ENCODE peak calls at places on chromosomes 7 and 10, in ten cellular contexts. One of them, this sample, is unnamed.

GRCh38 chr10:113069595-113069994 is 119.5 kb downstream of the TCF7L2 start:
- DNase-seq in nephron progenitor cell: no peak
- DNase-seq in epithelial cell of esophagus: peak; percentile 95
- DNase-seq in AG09309: no peak
- DNase-seq in thoracic aorta: no peak
- DNase-seq in lower leg skin: no peak
- DNase-seq in WERI-Rb-1: no peak
- DNase-seq in astrocyte of the spinal cord: peak; percentile 68
- DNase-seq in sigmoid colon: no peak
- DNase-seq in esophagus muscularis mucosa: no peak
- DNase-seq in this sample: no peak

GRCh38 chr7:46616636-46617035 is 695.6 kb upstream of the IGFBP3 start:
- DNase-seq in esophagus muscularis mucosa: no peak
- DNase-seq in WERI-Rb-1: no peak
- DNase-seq in epithelial cell of esophagus: peak; percentile 58
- DNase-seq in thoracic aorta: no peak
- DNase-seq in lower leg skin: no peak
- DNase-seq in astrocyte of the spinal cord: peak; percentile 45
- DNase-seq in nephron progenitor cell: no peak
- DNase-seq in AG09309: no peak
- DNase-seq in sigmoid colon: no peak
- DNase-seq in this sample: no peak

GRCh38 chr10:112230325-112230988 is 46.9 kb upstream of the GPAM start:
- DNase-seq in nephron progenitor cell: no peak
- DNase-seq in astrocyte of the spinal cord: no peak
- DNase-seq in WERI-Rb-1: no peak
- DNase-seq in AG09309: no peak
- DNase-seq in esophagus muscularis mucosa: no peak
- DNase-seq in lower leg skin: no peak
- DNase-seq in epithelial cell of esophagus: peak; percentile 11
- DNase-seq in sigmoid colon: no peak
- DNase-seq in thoracic aorta: no peak
- DNase-seq in this sample: no peak

GRCh38 chr10:79299397-79300370 is 47.6 kb upstream of the PPIF start:
- DNase-seq in astrocyte of the spinal cord: peak; percentile 87
- DNase-seq in epithelial cell of esophagus: no peak
- DNase-seq in thoracic aorta: no peak
- DNase-seq in lower leg skin: no peak
- DNase-seq in esophagus muscularis mucosa: no peak
- DNase-seq in nephron progenitor cell: no peak
- DNase-seq in sigmoid colon: no peak
- DNase-seq in AG09309: peak; percentile 68
- DNase-seq in WERI-Rb-1: no peak
- DNase-seq in this sample: no peak

GRCh38 chr7:155108144-155108901 is 38.2 kb downstream of the HTR5A start:
- DNase-seq in AG09309: no peak
- DNase-seq in sigmoid colon: no peak
- DNase-seq in astrocyte of the spinal cord: no peak
- DNase-seq in nephron progenitor cell: no peak
- DNase-seq in esophagus muscularis mucosa: no peak
- DNase-seq in lower leg skin: no peak
- DNase-seq in thoracic aorta: no peak
- DNase-seq in epithelial cell of esophagus: no peak
- DNase-seq in WERI-Rb-1: no peak
- DNase-seq in this sample: no peak

GRCh38 chr7:28165221-28165807 is 15.3 kb downstream of the JAZF1 start:
- DNase-seq in WERI-Rb-1: no peak
- DNase-seq in nephron progenitor cell: no peak
- DNase-seq in epithelial cell of esophagus: no peak
- DNase-seq in esophagus muscularis mucosa: no peak
- DNase-seq in lower leg skin: no peak
- DNase-seq in AG09309: no peak
- DNase-seq in sigmoid colon: no peak
- DNase-seq in thoracic aorta: no peak
- DNase-seq in astrocyte of the spinal cord: no peak
- DNase-seq in this sample: no peak

GRCh38 chr10:8453587-8453986 is 399.1 kb downstream of the GATA3 start:
- DNase-seq in astrocyte of the spinal cord: no peak
- DNase-seq in WERI-Rb-1: no peak
- DNase-seq in thoracic aorta: peak; percentile 5
- DNase-seq in sigmoid colon: peak; percentile 65
- DNase-seq in esophagus muscularis mucosa: no peak
- DNase-seq in lower leg skin: peak; percentile 58
- DNase-seq in epithelial cell of esophagus: peak; percentile 66
- DNase-seq in nephron progenitor cell: no peak
- DNase-seq in AG09309: peak; percentile 5
- DNase-seq in this sample: no peak

GRCh38 chr7:107563072-107563760 is 504 bp downstream of the COG5 start:
- DNase-seq in AG09309: no peak
- DNase-seq in sigmoid colon: no peak
- DNase-seq in WERI-Rb-1: no peak
- DNase-seq in astrocyte of the spinal cord: no peak
- DNase-seq in epithelial cell of esophagus: no peak
- DNase-seq in thoracic aorta: no peak
- DNase-seq in nephron progenitor cell: no peak
- DNase-seq in esophagus muscularis mucosa: peak; percentile 92
- DNase-seq in lower leg skin: peak; percentile 27
- DNase-seq in this sample: no peak

GRCh38 chr10:114174462-114175190 is 623 bp upstream of the CCDC186 start:
- DNase-seq in AG09309: no peak
- DNase-seq in thoracic aorta: peak; percentile 22
- DNase-seq in WERI-Rb-1: peak; percentile 41
- DNase-seq in astrocyte of the spinal cord: peak; percentile 26
- DNase-seq in nephron progenitor cell: no peak
- DNase-seq in sigmoid colon: peak; percentile 78
- DNase-seq in epithelial cell of esophagus: peak; percentile 79
- DNase-seq in esophagus muscularis mucosa: peak; percentile 92
- DNase-seq in lower leg skin: peak; percentile 69
- DNase-seq in this sample: no peak

GRCh38 chr10:14839305-14839695 is 1.2 kb downstream of the HSPA14 start:
- DNase-seq in epithelial cell of esophagus: no peak
- DNase-seq in astrocyte of the spinal cord: no peak
- DNase-seq in lower leg skin: no peak
- DNase-seq in AG09309: no peak
- DNase-seq in sigmoid colon: no peak
- DNase-seq in thoracic aorta: no peak
- DNase-seq in esophagus muscularis mucosa: no peak
- DNase-seq in WERI-Rb-1: no peak
- DNase-seq in nephron progenitor cell: peak; percentile 9
- DNase-seq in this sample: no peak

GRCh38 chr10:79905322-79906314 is 43.3 kb downstream of the SFTPD start:
- DNase-seq in AG09309: peak; percentile 11
- DNase-seq in sigmoid colon: no peak
- DNase-seq in epithelial cell of esophagus: peak; percentile 27
- DNase-seq in lower leg skin: no peak
- DNase-seq in WERI-Rb-1: no peak
- DNase-seq in thoracic aorta: no peak
- DNase-seq in esophagus muscularis mucosa: no peak
- DNase-seq in astrocyte of the spinal cord: peak; percentile 18
- DNase-seq in nephron progenitor cell: no peak
- DNase-seq in this sample: no peak

GRCh38 chr7:46930336-46930735 is 651.6 kb downstream of the TNS3 start:
- DNase-seq in nephron progenitor cell: no peak
- DNase-seq in AG09309: peak; percentile 93
- DNase-seq in epithelial cell of esophagus: peak; percentile 95
- DNase-seq in sigmoid colon: no peak
- DNase-seq in thoracic aorta: no peak
- DNase-seq in lower leg skin: peak; percentile 47
- DNase-seq in astrocyte of the spinal cord: peak; percentile 93
- DNase-seq in esophagus muscularis mucosa: no peak
- DNase-seq in WERI-Rb-1: no peak
- DNase-seq in this sample: peak; percentile 82

GRCh38 chr10:48944171-48944570 is 4.5 kb upstream of the LRRC18 start:
- DNase-seq in lower leg skin: no peak
- DNase-seq in epithelial cell of esophagus: no peak
- DNase-seq in thoracic aorta: no peak
- DNase-seq in esophagus muscularis mucosa: no peak
- DNase-seq in nephron progenitor cell: no peak
- DNase-seq in AG09309: no peak
- DNase-seq in WERI-Rb-1: no peak
- DNase-seq in astrocyte of the spinal cord: no peak
- DNase-seq in sigmoid colon: no peak
- DNase-seq in this sample: no peak

GRCh38 chr7:104625956-104626355 is 297.6 kb downstream of the LHFPL3 start:
- DNase-seq in esophagus muscularis mucosa: no peak
- DNase-seq in thoracic aorta: no peak
- DNase-seq in astrocyte of the spinal cord: no peak
- DNase-seq in lower leg skin: no peak
- DNase-seq in nephron progenitor cell: no peak
- DNase-seq in AG09309: no peak
- DNase-seq in epithelial cell of esophagus: no peak
- DNase-seq in sigmoid colon: no peak
- DNase-seq in WERI-Rb-1: no peak
- DNase-seq in this sample: no peak

GRCh38 chr7:7054252-7054830 is 128.0 kb upstream of the C1GALT1 start:
- DNase-seq in nephron progenitor cell: no peak
- DNase-seq in esophagus muscularis mucosa: no peak
- DNase-seq in thoracic aorta: no peak
- DNase-seq in AG09309: no peak
- DNase-seq in WERI-Rb-1: no peak
- DNase-seq in astrocyte of the spinal cord: no peak
- DNase-seq in lower leg skin: no peak
- DNase-seq in sigmoid colon: no peak
- DNase-seq in epithelial cell of esophagus: peak; percentile 39
- DNase-seq in this sample: no peak

GRCh38 chr10:43214071-43214955 is 52.6 kb downstream of the RASGEF1A start:
- DNase-seq in astrocyte of the spinal cord: peak; percentile 14
- DNase-seq in esophagus muscularis mucosa: no peak
- DNase-seq in epithelial cell of esophagus: peak; percentile 39
- DNase-seq in AG09309: peak; percentile 4
- DNase-seq in WERI-Rb-1: no peak
- DNase-seq in lower leg skin: no peak
- DNase-seq in nephron progenitor cell: no peak
- DNase-seq in thoracic aorta: no peak
- DNase-seq in sigmoid colon: no peak
- DNase-seq in this sample: no peak

GRCh38 chr7:50156163-50156562 is 63.1 kb upstream of the ZPBP start:
- DNase-seq in WERI-Rb-1: no peak
- DNase-seq in nephron progenitor cell: no peak
- DNase-seq in lower leg skin: no peak
- DNase-seq in sigmoid colon: no peak
- DNase-seq in AG09309: no peak
- DNase-seq in astrocyte of the spinal cord: no peak
- DNase-seq in esophagus muscularis mucosa: no peak
- DNase-seq in thoracic aorta: no peak
- DNase-seq in epithelial cell of esophagus: no peak
- DNase-seq in this sample: no peak

GRCh38 chr10:88792656-88793055 is 9.9 kb upstream of the LIPM start:
- DNase-seq in lower leg skin: peak; percentile 22
- DNase-seq in sigmoid colon: no peak
- DNase-seq in epithelial cell of esophagus: peak; percentile 52
- DNase-seq in AG09309: peak; percentile 37
- DNase-seq in astrocyte of the spinal cord: peak; percentile 41
- DNase-seq in nephron progenitor cell: no peak
- DNase-seq in esophagus muscularis mucosa: no peak
- DNase-seq in WERI-Rb-1: no peak
- DNase-seq in thoracic aorta: no peak
- DNase-seq in this sample: no peak

GRCh38 chr10:73894245-73894971 is 16.5 kb upstream of the PLAU start:
- DNase-seq in astrocyte of the spinal cord: peak; percentile 97
- DNase-seq in nephron progenitor cell: no peak
- DNase-seq in sigmoid colon: no peak
- DNase-seq in AG09309: peak; percentile 89
- DNase-seq in epithelial cell of esophagus: peak; percentile 84
- DNase-seq in esophagus muscularis mucosa: no peak
- DNase-seq in thoracic aorta: no peak
- DNase-seq in WERI-Rb-1: no peak
- DNase-seq in lower leg skin: no peak
- DNase-seq in this sample: no peak
- TF ChIP-seq CTCF in astrocyte of the spinal cord: no peak
- TF ChIP-seq CTCF in nephron progenitor cell: no peak
- TF ChIP-seq CTCF in sigmoid colon: no peak
- TF ChIP-seq CTCF in AG09309: no peak
- TF ChIP-seq CTCF in epithelial cell of esophagus: no peak
- TF ChIP-seq CTCF in esophagus muscularis mucosa: no peak
- TF ChIP-seq CTCF in thoracic aorta: no peak
- TF ChIP-seq CTCF in WERI-Rb-1: no peak
- TF ChIP-seq CTCF in lower leg skin: no peak
- TF ChIP-seq CTCF in this sample: no peak

GRCh38 chr7:130736298-130736900 is 2.4 kb upstream of the KLF14 start:
- DNase-seq in WERI-Rb-1: no peak
- DNase-seq in astrocyte of the spinal cord: no peak
- DNase-seq in sigmoid colon: no peak
- DNase-seq in esophagus muscularis mucosa: no peak
- DNase-seq in thoracic aorta: no peak
- DNase-seq in epithelial cell of esophagus: no peak
- DNase-seq in nephron progenitor cell: no peak
- DNase-seq in AG09309: no peak
- DNase-seq in lower leg skin: no peak
- DNase-seq in this sample: no peak

GRCh38 chr7:130735273-130735716 is 1.3 kb upstream of the KLF14 start:
- DNase-seq in esophagus muscularis mucosa: no peak
- DNase-seq in thoracic aorta: no peak
- DNase-seq in WERI-Rb-1: no peak
- DNase-seq in astrocyte of the spinal cord: peak; percentile 17
- DNase-seq in AG09309: no peak
- DNase-seq in nephron progenitor cell: no peak
- DNase-seq in epithelial cell of esophagus: no peak
- DNase-seq in lower leg skin: no peak
- DNase-seq in sigmoid colon: no peak
- DNase-seq in this sample: no peak

GRCh38 chr7:130734525-130735272 is 692 bp upstream of the KLF14 start:
- DNase-seq in esophagus muscularis mucosa: no peak
- DNase-seq in thoracic aorta: no peak
- DNase-seq in sigmoid colon: no peak
- DNase-seq in nephron progenitor cell: no peak
- DNase-seq in WERI-Rb-1: no peak
- DNase-seq in lower leg skin: no peak
- DNase-seq in AG09309: no peak
- DNase-seq in epithelial cell of esophagus: no peak
- DNase-seq in astrocyte of the spinal cord: peak; percentile 29
- DNase-seq in this sample: no peak

GRCh38 chr7:130732980-130733865 is 784 bp downstream of the KLF14 start:
- DNase-seq in esophagus muscularis mucosa: no peak
- DNase-seq in lower leg skin: no peak
- DNase-seq in thoracic aorta: no peak
- DNase-seq in astrocyte of the spinal cord: no peak
- DNase-seq in sigmoid colon: no peak
- DNase-seq in nephron progenitor cell: no peak
- DNase-seq in AG09309: no peak
- DNase-seq in epithelial cell of esophagus: peak; percentile 33
- DNase-seq in WERI-Rb-1: peak; percentile 72
- DNase-seq in this sample: no peak
- TF ChIP-seq CTCF in esophagus muscularis mucosa: no peak
- TF ChIP-seq CTCF in lower leg skin: no peak
- TF ChIP-seq CTCF in thoracic aorta: no peak
- TF ChIP-seq CTCF in astrocyte of the spinal cord: no peak
- TF ChIP-seq CTCF in sigmoid colon: no peak
- TF ChIP-seq CTCF in nephron progenitor cell: no peak
- TF ChIP-seq CTCF in AG09309: no peak
- TF ChIP-seq CTCF in epithelial cell of esophagus: no peak
- TF ChIP-seq CTCF in WERI-Rb-1: peak; percentile 37
- TF ChIP-seq CTCF in this sample: no peak

GRCh38 chr7:130733866-130734524 is at the start of gene KLF14:
- DNase-seq in AG09309: no peak
- DNase-seq in nephron progenitor cell: peak; percentile 64
- DNase-seq in sigmoid colon: no peak
- DNase-seq in epithelial cell of esophagus: peak; percentile 40
- DNase-seq in astrocyte of the spinal cord: peak; percentile 17
- DNase-seq in esophagus muscularis mucosa: no peak
- DNase-seq in thoracic aorta: no peak
- DNase-seq in lower leg skin: no peak
- DNase-seq in WERI-Rb-1: peak; percentile 33
- DNase-seq in this sample: no peak
- TF ChIP-seq CTCF in AG09309: no peak
- TF ChIP-seq CTCF in nephron progenitor cell: no peak
- TF ChIP-seq CTCF in sigmoid colon: no peak
- TF ChIP-seq CTCF in epithelial cell of esophagus: no peak
- TF ChIP-seq CTCF in astrocyte of the spinal cord: no peak
- TF ChIP-seq CTCF in esophagus muscularis mucosa: no peak
- TF ChIP-seq CTCF in thoracic aorta: no peak
- TF ChIP-seq CTCF in lower leg skin: no peak
- TF ChIP-seq CTCF in WERI-Rb-1: no peak
- TF ChIP-seq CTCF in this sample: no peak

GRCh38 chr7:144386741-144387140 is 16.8 kb downstream of the NOBOX start:
- DNase-seq in esophagus muscularis mucosa: no peak
- DNase-seq in epithelial cell of esophagus: peak; percentile 10
- DNase-seq in nephron progenitor cell: no peak
- DNase-seq in thoracic aorta: no peak
- DNase-seq in WERI-Rb-1: no peak
- DNase-seq in sigmoid colon: no peak
- DNase-seq in lower leg skin: no peak
- DNase-seq in AG09309: peak; percentile 16
- DNase-seq in astrocyte of the spinal cord: peak; percentile 74
- DNase-seq in this sample: no peak
- TF ChIP-seq CTCF in esophagus muscularis mucosa: no peak
- TF ChIP-seq CTCF in epithelial cell of esophagus: no peak
- TF ChIP-seq CTCF in nephron progenitor cell: no peak
- TF ChIP-seq CTCF in thoracic aorta: no peak
- TF ChIP-seq CTCF in WERI-Rb-1: no peak
- TF ChIP-seq CTCF in sigmoid colon: no peak
- TF ChIP-seq CTCF in lower leg skin: no peak
- TF ChIP-seq CTCF in AG09309: no peak
- TF ChIP-seq CTCF in astrocyte of the spinal cord: no peak
- TF ChIP-seq CTCF in this sample: no peak